ENCODE peak calls at places on chromosomes 5 and 9, in five cellular contexts. C, S, V, I and M are unnamed samples.

GRCh38 chr9:14180077-14180941 is 133.6 kb downstream of the NFIB start:
- DNase-seq in C (no peak), S (no peak), V (no peak), I (no peak), M (no peak)

GRCh38 chr5:157511656-157512644 is 51.9 kb downstream of the NIPAL4 start:
- DNase-seq in C (peak; percentile 34), S (no peak), V (peak; percentile 99), I (peak; percentile 69), M (peak; percentile 99)

GRCh38 chr9:115997923-115998322 is 155.7 kb upstream of the PAPPA start:
- DNase-seq in C (no peak), S (no peak), V (peak; percentile 81), I (no peak), M (peak; percentile 44)

GRCh38 chr5:80142996-80143395 is 107.8 kb downstream of the THBS4 start:
- DNase-seq in C (no peak), S (no peak), V (no peak), I (no peak), M (no peak)

GRCh38 chr9:117081641-117082317 is 333.1 kb downstream of the ASTN2 start:
- DNase-seq in C (peak; percentile 27), S (no peak), V (no peak), I (no peak), M (peak; percentile 65)

GRCh38 chr9:137277329-137278041 is at the start of gene TOR4A:
- DNase-seq in C (no peak), S (peak; percentile 64), V (peak; percentile 98), I (peak; percentile 89), M (peak; percentile 34)

GRCh38 chr5:135396459-135397055 is 2.5 kb downstream of the MACROH2A1 start:
- DNase-seq in C (no peak), S (no peak), V (no peak), I (no peak), M (no peak)

GRCh38 chr5:150263801-150264621 is 25.6 kb downstream of the CAMK2A start:
- DNase-seq in C (no peak), S (no peak), V (peak; percentile 98), I (peak; percentile 44), M (peak; percentile 91)

GRCh38 chr9:108903437-108904103 is 30.4 kb downstream of the ELP1 start:
- DNase-seq in C (no peak), S (no peak), V (no peak), I (no peak), M (no peak)

GRCh38 chr9:115369322-115369957 is 251.5 kb upstream of the TNC start:
- DNase-seq in C (peak; percentile 22), S (no peak), V (peak; percentile 85), I (peak; percentile 22), M (peak; percentile 89)

GRCh38 chr5:132094393-132095076 is 20.9 kb downstream of the CSF2 start:
- DNase-seq in C (no peak), S (no peak), V (peak; percentile 97), I (no peak), M (peak; percentile 91)

GRCh38 chr5:56534102-56534501 is 281.2 kb upstream of the MAP3K1 start:
- DNase-seq in C (peak; percentile 18), S (no peak), V (peak; percentile 84), I (no peak), M (no peak)

GRCh38 chr9:113516840-113517577 is 53.5 kb downstream of the RGS3 start:
- DNase-seq in C (no peak), S (no peak), V (peak; percentile 20), I (no peak), M (no peak)

GRCh38 chr9:133828338-133828997 is 90.3 kb upstream of the SARDH start:
- DNase-seq in C (no peak), S (no peak), V (no peak), I (no peak), M (no peak)

GRCh38 chr9:80359941-80360881 is 788.4 kb downstream of the TLE4 start:
- DNase-seq in C (no peak), S (no peak), V (no peak), I (no peak), M (no peak)